ENCODE peak calls at places on chromosomes 12 and 14, in ten cellular contexts. D is effector memory CD4-positive, alpha-beta T cell; Q is heart left ventricle; H is CD8-positive, alpha-beta memory T cell; J is GM23248; N is A673; G is HCT116; C is upper lobe of left lung; S is HepG2; U is SK-N-SH. W is an unnamed sample.
A peak's percentile ranks its signal among the peaks of the same experiment; 100 is the strongest.

GRCh38 chr12:115485967-115486366 is 791.5 kb downstream of the MED13L start:
- DNase-seq in D (no peak), Q (no peak), H (no peak), J (no peak), N (no peak), G (no peak), C (no peak), S (no peak), U (no peak), W (no peak)

GRCh38 chr14:37665951-37666350 is 70.5 kb downstream of the TTC6 start:
- DNase-seq in D (no peak), Q (no peak), H (no peak), J (no peak), N (no peak), G (no peak), C (no peak), S (no peak), U (no peak), W (no peak)

GRCh38 chr14:75647650-75648049 is 13.0 kb downstream of the ERG28 start:
- DNase-seq in D (no peak), Q (no peak), H (no peak), J (no peak), N (no peak), G (no peak), C (peak; percentile 27), S (no peak), U (no peak), W (no peak)

GRCh38 chr12:93226356-93226755 is 151.4 kb upstream of the NUDT4 start:
- DNase-seq in D (no peak), Q (no peak), H (no peak), J (peak; percentile 25), N (no peak), G (no peak), C (no peak), S (no peak), U (no peak), W (no peak)

GRCh38 chr14:69483765-69484443 is 624 bp upstream of the PLEKHD1 start:
- DNase-seq in D (no peak), Q (peak; percentile 28), H (no peak), J (peak; percentile 32), N (no peak), G (no peak), C (peak; percentile 28), S (no peak), U (peak; percentile 82), W (no peak)

GRCh38 chr12:38744056-38744455 is 161.3 kb downstream of the CPNE8 start:
- DNase-seq in D (no peak), Q (no peak), H (no peak), J (peak; percentile 40), N (no peak), G (no peak), C (no peak), S (no peak), U (no peak), W (no peak)

GRCh38 chr12:19369691-19370148 is 69.6 kb upstream of the AEBP2 start:
- DNase-seq in D (no peak), Q (no peak), H (no peak), J (peak; percentile 70), N (no peak), G (no peak), C (no peak), S (no peak), U (no peak), W (no peak)

GRCh38 chr12:79407671-79408622 is 282.8 kb downstream of the PAWR start:
- DNase-seq in D (no peak), Q (peak; percentile 31), H (no peak), J (peak; percentile 90), N (peak; percentile 81), G (peak; percentile 63), C (peak; percentile 40), S (peak; percentile 74), U (no peak), W (no peak)

GRCh38 chr14:97196336-97196735 is 399.2 kb downstream of the VRK1 start:
- DNase-seq in D (no peak), Q (no peak), H (no peak), J (no peak), N (no peak), G (no peak), C (no peak), S (no peak), U (no peak), W (no peak)

GRCh38 chr12:29769162-29769820 is 14.5 kb downstream of the TMTC1 start:
- DNase-seq in D (no peak), Q (no peak), H (no peak), J (peak; percentile 84), N (no peak), G (no peak), C (no peak), S (no peak), U (no peak), W (no peak)

GRCh38 chr12:102043928-102044327 is 17.9 kb downstream of the WASHC3 start:
- DNase-seq in D (no peak), Q (no peak), H (no peak), J (no peak), N (no peak), G (no peak), C (no peak), S (no peak), U (no peak), W (peak; percentile 55)

GRCh38 chr12:49661191-49661590 is 37.8 kb downstream of the PRPF40B start:
- DNase-seq in D (no peak), Q (no peak), H (no peak), J (no peak), N (no peak), G (no peak), C (no peak), S (no peak), U (no peak), W (no peak)

GRCh38 chr12:119627686-119628085 is 34.1 kb downstream of the TMEM233 start:
- DNase-seq in D (no peak), Q (no peak), H (no peak), J (no peak), N (no peak), G (no peak), C (no peak), S (no peak), U (no peak), W (no peak)

GRCh38 chr14:59217011-59217410 is 28.5 kb downstream of the DAAM1 start:
- DNase-seq in D (no peak), Q (no peak), H (no peak), J (no peak), N (no peak), G (no peak), C (no peak), S (no peak), U (no peak), W (no peak)

DNA sequence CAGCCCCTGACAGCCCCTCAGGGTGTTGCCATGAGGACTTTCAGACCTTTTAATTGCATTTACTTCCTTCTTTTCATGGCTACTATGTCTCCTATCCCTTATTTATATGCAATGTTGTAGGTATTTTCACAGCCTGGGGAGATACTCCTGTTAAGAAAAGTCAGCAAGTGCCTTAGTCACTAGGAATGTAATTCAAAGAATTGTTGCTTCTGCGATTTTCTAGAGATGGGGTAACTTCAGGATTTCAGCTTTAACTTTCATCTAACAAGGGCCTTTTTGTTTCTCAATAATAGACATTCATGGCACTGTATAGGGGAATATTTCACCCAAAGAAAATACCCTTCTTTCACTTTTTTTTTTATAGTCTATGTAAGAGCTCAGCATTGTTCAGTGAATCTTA is 533.3 kb upstream of the MIS18BP1 start:
- DNase-seq in D (no peak), Q (no peak), H (no peak), J (no peak), N (no peak), G (no peak), C (no peak), S (no peak), U (no peak), W (no peak)
- H3K9me3 ChIP-seq in D (peaks cover 6% of the 10 kb centered on the region), Q (peaks cover 57% of the 10 kb centered on the region), H (no peaks in the 10 kb centered on the region), J (no peaks in the 10 kb centered on the region), N (peaks cover 46% of the 10 kb centered on the region), G (peaks cover 21% of the 10 kb centered on the region), C (peaks cover 21% of the 10 kb centered on the region), S (peaks cover 82% of the 10 kb centered on the region), U (no peaks in the 10 kb centered on the region), W (peaks cover 28% of the 10 kb centered on the region)

GRCh38 chr12:13061377-13061776 is 17.2 kb downstream of the FAM234B start:
- DNase-seq in D (no peak), Q (no peak), H (no peak), J (no peak), N (no peak), G (no peak), C (no peak), S (no peak), U (no peak), W (no peak)
- H3K27ac ChIP-seq in D (no peak overlapping the region), Q (no peak overlapping the region), H (no peak overlapping the region), J (no peak overlapping the region), N (no peak overlapping the region), G (no peak overlapping the region), C (no peak overlapping the region), S (no peak overlapping the region), U (no peak overlapping the region), W (no peak overlapping the region)

GRCh38 chr14:55141812-55142211 is 12.8 kb downstream of the LGALS3 start:
- DNase-seq in D (no peak), Q (no peak), H (no peak), J (no peak), N (no peak), G (no peak), C (no peak), S (no peak), U (no peak), W (no peak)

GRCh38 chr14:55142466-55142865 is 13.4 kb downstream of the LGALS3 start:
- DNase-seq in D (no peak), Q (no peak), H (no peak), J (no peak), N (no peak), G (no peak), C (no peak), S (no peak), U (no peak), W (no peak)

GRCh38 chr14:55151601-55152000 is 22.5 kb downstream of the LGALS3 start:
- DNase-seq in D (no peak), Q (no peak), H (no peak), J (peak; percentile 46), N (no peak), G (no peak), C (no peak), S (no peak), U (no peak), W (no peak)

GRCh38 chr14:55152052-55152753 is 23.2 kb downstream of the LGALS3 start:
- DNase-seq in D (no peak), Q (no peak), H (no peak), J (peak; percentile 78), N (no peak), G (no peak), C (no peak), S (no peak), U (no peak), W (no peak)

GRCh38 chr14:55146425-55146824 is 17.4 kb downstream of the LGALS3 start:
- DNase-seq in D (no peak), Q (no peak), H (no peak), J (no peak), N (no peak), G (no peak), C (no peak), S (no peak), U (no peak), W (no peak)
- H3K4me1 ChIP-seq in D (no peaks in the 10 kb centered on the region), Q (no peaks in the 10 kb centered on the region), H (no peaks in the 10 kb centered on the region), J (peaks cover 5% of the 10 kb centered on the region), N (no peaks in the 10 kb centered on the region), G (no peaks in the 10 kb centered on the region), C (no peaks in the 10 kb centered on the region), S (no peaks in the 10 kb centered on the region), U (no peaks in the 10 kb centered on the region), W (no peaks in the 10 kb centered on the region)

DNA sequence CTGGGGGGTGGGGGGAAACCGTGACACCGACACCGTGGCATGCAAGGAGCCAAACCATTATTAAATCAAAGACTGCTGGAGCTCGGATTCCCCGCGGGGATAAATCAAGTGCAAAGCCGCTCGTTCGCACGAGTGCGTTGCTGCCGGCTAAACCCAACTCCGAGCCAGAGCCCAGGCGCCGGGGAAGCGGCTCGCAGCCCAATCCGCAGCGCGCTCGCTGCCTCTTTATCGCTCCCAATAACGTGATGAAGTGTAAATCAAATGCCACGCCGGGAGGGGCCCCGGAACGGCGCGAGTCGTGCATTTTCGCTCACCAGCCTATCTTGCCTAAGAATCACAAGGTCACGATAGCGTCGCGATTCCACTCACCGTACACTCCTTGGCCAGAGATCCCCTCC is 1.3 kb downstream of the MDGA2 start:
- DNase-seq in D (no peak), Q (no peak), H (no peak), J (no peak), N (peak; percentile 34), G (no peak), C (no peak), S (no peak), U (peak; percentile 10), W (no peak)
- H3K9me3 ChIP-seq in D (no peaks in the 10 kb centered on the region), Q (no peaks in the 10 kb centered on the region), H (no peaks in the 10 kb centered on the region), J (no peaks in the 10 kb centered on the region), N (no peaks in the 10 kb centered on the region), G (no peaks in the 10 kb centered on the region), C (no peaks in the 10 kb centered on the region), S (no peaks in the 10 kb centered on the region), U (no peaks in the 10 kb centered on the region), W (no peaks in the 10 kb centered on the region)